ENCODE peak calls at places on chromosomes 3 and 15, in nine cellular contexts. F, W, V, T, N, K, J, R and Q are unnamed samples.

GRCh38 chr15:57503911-57504598 is 87.6 kb upstream of the MYZAP start:
- DNase-seq in R (no peak), J (no peak), K (peak), N (no peak), T (no peak), F (no peak), V (no peak), W (no peak), Q (peak)

GRCh38 chr15:46723308-46723707 is 994.0 kb upstream of the SEMA6D start:
- DNase-seq in J (no peak), K (no peak), N (no peak), W (no peak), F (no peak), R (no peak), V (no peak), T (no peak), Q (no peak)

GRCh38 chr3:125004196-125004595 is 51.6 kb downstream of the HEG1 start:
- DNase-seq in J (no peak), V (no peak), T (no peak), W (no peak), N (no peak), K (no peak), R (no peak), F (no peak), Q (no peak)

GRCh38 chr3:69499899-69500316 is 114.0 kb upstream of the FRMD4B start:
- DNase-seq in J (no peak), R (no peak), N (no peak), F (no peak), T (no peak), K (no peak), V (no peak), W (no peak), Q (no peak)

GRCh38 chr3:124636101-124636862 is 94.0 kb upstream of the UMPS start:
- DNase-seq in W (no peak), K (no peak), T (no peak), R (no peak), F (no peak), N (no peak), J (no peak), V (no peak), Q (no peak)

GRCh38 chr15:33587773-33588172 is 277.0 kb downstream of the RYR3 start:
- DNase-seq in W (peak), T (peak), V (no peak), J (no peak), R (no peak), F (no peak), K (no peak), N (no peak), Q (no peak)

GRCh38 chr3:138877246-138877645 is 42.5 kb upstream of the PIK3CB start:
- DNase-seq in W (no peak), K (no peak), V (no peak), J (no peak), N (no peak), F (no peak), T (peak), R (no peak), Q (no peak)

GRCh38 chr3:165983284-165983683 is 146.1 kb upstream of the BCHE start:
- DNase-seq in J (no peak), V (no peak), W (no peak), R (no peak), N (no peak), T (peak), F (no peak), K (no peak), Q (no peak)

GRCh38 chr15:94327356-94327936 is 96.1 kb downstream of the MCTP2 start:
- DNase-seq in V (peak), N (peak), R (no peak), W (peak), J (no peak), T (peak), K (peak), F (no peak), Q (no peak)

GRCh38 chr3:34155666-34156065 is 357.2 kb downstream of the PDCD6IP start:
- DNase-seq in K (no peak), R (no peak), V (no peak), T (no peak), N (no peak), W (no peak), J (no peak), F (no peak), Q (no peak)

GRCh38 chr3:17302774-17303173 is 418.0 kb downstream of the PLCL2 start:
- DNase-seq in V (no peak), W (peak), K (no peak), J (no peak), T (no peak), N (no peak), F (no peak), R (no peak), Q (no peak)

GRCh38 chr15:66294157-66294931 is 976 bp downstream of the DIS3L start:
- DNase-seq in T (peak), F (no peak), V (peak), W (peak), J (no peak), R (no peak), N (no peak), K (peak), Q (no peak)

GRCh38 chr15:67548862-67549651 is 6.6 kb downstream of the MAP2K5 start:
- DNase-seq in K (peak), W (no peak), F (no peak), T (no peak), R (no peak), J (no peak), N (no peak), V (no peak), Q (no peak)

GRCh38 chr15:47246317-47246716 is 471.0 kb upstream of the SEMA6D start:
- DNase-seq in N (no peak), W (no peak), J (no peak), K (no peak), R (no peak), F (no peak), V (no peak), T (peak), Q (no peak)

GRCh38 chr3:170418422-170419300 is at the start of gene CLDN11:
- DNase-seq in K (peak), V (peak), W (no peak), T (peak), J (no peak), F (no peak), N (peak), R (no peak), Q (no peak)